ENCODE peak calls at places on chromosomes 1 and 21, in five cellular contexts. I is K562, K is DND-41, R is mammary epithelial cell, O is fibroblast of lung. B is an unnamed sample. For H4K20me1, the result is how much of the 10 kb centered on the place peaks cover.

GRCh38 chr1:9326596-9326995 is 33.9 kb downstream of the SPSB1 start:
- DNase-seq in I (no peak), K (no peak), R (no peak), O (peak), B (no peak)

GRCh38 chr1:234899041-234899787 is 229.4 kb downstream of the TOMM20 start:
- DNase-seq in I (peak), K (no peak), R (no peak), O (no peak), B (no peak)

GRCh38 chr1:29258974-29259801 is 22.9 kb downstream of the PTPRU start:
- DNase-seq in I (peak), K (peak), R (no peak), O (no peak), B (no peak)

GRCh38 chr1:93304716-93305138 is 41.0 kb upstream of the DR1 start:
- DNase-seq in I (peak), K (peak), R (peak), O (peak), B (peak)

GRCh38 chr21:26719750-26720149 is 125.5 kb downstream of the ADAMTS1 start:
- DNase-seq in I (no peak), K (no peak), R (no peak), O (no peak), B (no peak)

GRCh38 chr1:110250018-110250417 is 39.9 kb downstream of the KCNC4 start:
- DNase-seq in I (no peak), K (no peak), R (no peak), O (no peak), B (no peak)

GRCh38 chr1:221470000-221470698 is 271.7 kb downstream of the DUSP10 start:
- DNase-seq in I (no peak), K (no peak), R (peak), O (no peak), B (no peak)

GRCh38 chr1:235411489-235412486 is 44.6 kb downstream of the TBCE start:
- DNase-seq in I (no peak), K (no peak), R (no peak), O (no peak), B (no peak)

GRCh38 chr1:100378956-100379355 is 26.6 kb downstream of the CDC14A start:
- DNase-seq in I (no peak), K (no peak), R (no peak), O (no peak), B (no peak)

GRCh38 chr1:205700865-205701401 is 20.6 kb upstream of the SLC45A3 start:
- DNase-seq in I (no peak), K (no peak), R (no peak), O (no peak), B (no peak)

GRCh38 chr1:214351551-214352277 is 70.8 kb downstream of the SMYD2 start:
- DNase-seq in I (no peak), K (no peak), R (no peak), O (no peak), B (no peak)

GRCh38 chr21:21714396-21714795 is 716.2 kb downstream of the NCAM2 start:
- DNase-seq in I (no peak), K (no peak), R (no peak), O (peak), B (no peak)

GRCh38 chr1:228150458-228151169 is 884 bp downstream of the GJC2 start:
- DNase-seq in I (peak), K (no peak), R (no peak), O (peak), B (no peak)

GRCh38 chr1:93997756-93998155 is 88.5 kb upstream of the GCLM start:
- DNase-seq in I (no peak), K (no peak), R (no peak), O (no peak), B (no peak)

GRCh38 chr1:226549937-226550670 is 1.5 kb downstream of the STUM start:
- DNase-seq in I (peak), K (no peak), R (peak), O (peak), B (peak)

GRCh38 chr1:11655263-11656079 is 794 bp downstream of the FBXO44 start:
- DNase-seq in I (no peak), K (peak), R (no peak), O (no peak), B (no peak)

GRCh38 chr1:233005703-233006102 is 55.3 kb downstream of the NTPCR start:
- DNase-seq in I (no peak), K (no peak), R (no peak), O (no peak), B (no peak)

GRCh38 chr1:77412069-77412793 is 130.4 kb downstream of the AK5 start:
- DNase-seq in I (no peak), K (no peak), R (peak), O (peak), B (peak)

GRCh38 chr1:225933072-225933471 is 7.9 kb downstream of the LEFTY2 start:
- DNase-seq in I (no peak), K (no peak), R (peak), O (peak), B (no peak)

GRCh38 chr1:247857069-247857985 is at the start of gene TRIM58:
- DNase-seq in I (peak), K (no peak), R (peak), O (no peak), B (no peak)

GRCh38 chr1:51264470-51264869 is 28.4 kb downstream of the RNF11 start:
- DNase-seq in I (no peak), K (no peak), R (peak), O (peak), B (no peak)

GRCh38 chr1:163267962-163268361 is 53.8 kb upstream of the NUF2 start:
- DNase-seq in I (no peak), K (no peak), R (no peak), O (no peak), B (no peak)

GRCh38 chr1:185734929-185735666 is 907 bp downstream of the HMCN1 start:
- DNase-seq in I (no peak), K (no peak), R (no peak), O (peak), B (no peak)

GRCh38 chr1:89114662-89115061 is 11.3 kb downstream of the GBP2 start:
- DNase-seq in I (no peak), K (no peak), R (no peak), O (no peak), B (no peak)

GRCh38 chr1:182786223-182787001 is 3.2 kb upstream of the NPL start:
- DNase-seq in I (peak), K (peak), R (peak), O (peak), B (peak)

GRCh38 chr1:184366992-184367391 is 19.8 kb upstream of the C1orf21 start:
- DNase-seq in I (no peak), K (no peak), R (no peak), O (peak), B (no peak)

GRCh38 chr1:228464487-228464983 is 22.6 kb upstream of the RNF187 start:
- DNase-seq in I (no peak), K (no peak), R (peak), O (peak), B (peak)

GRCh38 chr1:116529681-116530080 is 41.1 kb downstream of the CD58 start:
- DNase-seq in I (no peak), K (no peak), R (no peak), O (no peak), B (no peak)

GRCh38 chr1:201511925-201512539 is 5.1 kb upstream of the CSRP1 start:
- DNase-seq in I (no peak), K (no peak), R (no peak), O (no peak), B (peak)

GRCh38 chr1:234550341-234551031 is 59.5 kb downstream of the IRF2BP2 start:
- DNase-seq in I (no peak), K (no peak), R (no peak), O (no peak), B (no peak)

GRCh38 chr1:172946814-172947507 is 103.8 kb downstream of the TNFSF18 start:
- DNase-seq in I (no peak), K (peak), R (no peak), O (peak), B (no peak)

GRCh38 chr1:29236743-29236992 is 346 bp downstream of the PTPRU start:
- DNase-seq in I (no peak), K (no peak), R (no peak), O (peak), B (no peak)

GRCh38 chr21:36479415-36480402 is at the start of gene CLDN14:
- DNase-seq in I (no peak), K (no peak), R (no peak), O (peak), B (no peak)

GRCh38 chr1:45585110-45585426 is 1.2 kb downstream of the NASP start:
- DNase-seq in I (no peak), K (no peak), R (no peak), O (no peak), B (no peak)
- H4K20me1 ChIP-seq in I (under half), K (half or more), R (under half), O (under half), B (under half)

DNA sequence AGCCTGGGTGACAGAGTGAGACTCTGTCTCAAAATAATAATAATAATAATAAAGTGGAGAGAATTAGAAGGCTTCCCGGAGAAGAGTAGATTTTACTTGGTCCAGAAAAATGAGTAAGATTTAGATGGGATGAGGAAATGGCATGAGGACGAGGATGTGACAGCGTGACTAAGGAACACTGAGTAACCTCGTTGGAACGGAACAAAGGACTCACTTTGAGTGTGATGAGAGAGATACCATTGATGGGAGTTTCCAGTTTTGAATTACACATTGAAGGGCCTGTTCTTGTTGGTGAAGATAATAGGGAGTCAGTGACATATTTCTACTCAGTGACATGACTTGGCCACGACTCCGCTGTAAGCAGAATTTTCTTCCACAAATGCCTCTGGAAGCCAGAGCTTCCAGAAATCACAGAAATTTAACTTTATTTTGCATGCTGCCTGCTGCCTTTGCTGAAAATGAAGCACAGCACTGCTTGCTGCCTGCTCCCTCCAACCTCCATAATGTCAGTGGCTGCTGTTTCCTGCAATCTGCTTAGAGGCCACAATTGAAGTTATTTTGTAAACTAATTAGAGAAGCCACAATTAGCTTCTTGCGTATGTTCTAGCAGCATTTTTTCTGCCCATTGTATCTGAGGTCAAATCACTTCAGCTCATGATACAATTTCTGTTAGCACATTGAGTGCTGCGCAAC is 33.7 kb upstream of the FBXO28 start:
- DNase-seq in I (no peak), K (no peak), R (peak), O (peak), B (no peak)
- H2AFZ ChIP-seq in I (peak), K (no peak), R (no peak), O (peak), B (no peak)

DNA sequence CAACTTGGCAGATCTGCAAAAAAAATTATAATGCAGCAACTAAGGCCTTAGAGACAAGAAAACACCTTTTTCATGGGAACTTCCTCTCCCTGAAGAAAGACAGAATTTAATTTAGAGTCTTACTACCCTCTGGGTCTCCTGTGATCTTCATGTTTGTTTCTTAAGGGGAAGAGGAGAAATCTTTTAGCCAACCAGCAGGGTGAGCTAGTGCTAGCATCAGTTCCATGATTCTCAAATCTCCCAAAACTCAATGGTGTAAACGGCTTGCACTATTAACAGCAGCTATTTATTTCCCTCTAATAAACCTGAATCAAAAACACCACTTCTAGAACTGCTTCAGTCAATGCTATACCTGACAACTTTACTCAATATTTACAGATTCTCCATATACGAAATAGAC is 3.8 kb downstream of the ZNF644 start:
- DNase-seq in I (no peak), K (no peak), R (no peak), O (peak), B (peak)
- H4K20me1 ChIP-seq in I (under half), K (half or more), R (under half), O (under half), B (under half)

DNA sequence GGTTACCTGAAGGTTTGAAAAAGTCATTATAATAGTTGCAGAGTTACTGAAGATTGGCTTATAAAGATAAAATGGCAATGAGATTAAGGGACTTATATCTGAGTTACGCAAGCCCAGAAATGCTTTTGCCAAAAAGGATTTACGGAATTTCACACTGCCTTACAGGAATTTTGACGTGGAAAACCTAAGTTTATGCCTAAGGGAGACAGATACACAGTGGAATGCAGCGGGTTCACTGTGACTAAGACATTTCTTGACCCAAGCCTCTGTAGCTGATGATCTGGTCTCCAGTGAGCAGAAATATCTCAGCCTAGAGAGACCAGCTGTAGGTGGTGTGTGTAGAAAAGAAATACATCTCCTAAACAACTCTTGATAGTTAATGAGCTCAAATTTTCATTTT is 10.1 kb upstream of the EXO1 start:
- DNase-seq in I (no peak), K (no peak), R (no peak), O (peak), B (no peak)
- H2AFZ ChIP-seq in I (peak), K (no peak), R (peak), O (no peak), B (no peak)

DNA sequence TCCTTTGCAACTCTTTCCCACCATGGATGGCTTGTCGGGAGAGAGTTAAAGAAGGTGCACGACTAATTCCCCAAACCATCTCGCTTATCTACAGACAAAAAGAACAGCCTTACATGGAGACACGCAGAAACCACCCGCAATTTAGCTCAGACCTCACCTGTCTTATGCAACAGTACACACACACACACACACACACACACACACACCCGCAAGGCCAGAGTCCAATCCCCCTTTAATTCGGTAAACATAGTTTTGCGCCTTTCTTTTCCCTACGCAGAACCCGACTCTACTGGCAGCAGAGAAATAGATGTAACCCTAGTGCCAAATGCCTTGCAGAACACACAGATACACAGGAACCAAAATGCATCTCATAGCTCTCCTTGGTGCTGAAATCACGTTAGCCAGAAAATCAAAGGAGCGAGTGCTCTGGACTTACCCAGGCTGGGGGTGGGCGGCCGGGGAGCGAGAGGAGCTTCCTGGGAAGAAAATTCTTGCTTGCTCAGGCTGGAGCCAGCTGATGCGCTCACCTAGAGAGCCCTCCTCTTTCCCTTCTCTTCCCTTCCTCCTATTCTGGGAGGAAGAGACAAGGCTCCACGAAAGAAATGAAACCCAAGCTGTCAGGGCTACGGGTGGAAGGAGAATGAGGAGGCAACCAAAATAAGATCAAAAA is 470 bp downstream of the TNR start:
- DNase-seq in I (no peak), K (peak), R (peak), O (peak), B (no peak)
- H4K20me1 ChIP-seq in I (under half), K (under half), R (under half), O (under half), B (under half)